ENCODE peak calls at places on chromosome 2, in nine cellular contexts. H is astrocyte, E is AG10803, Y is GM06990, G is GM23248, J is astrocyte of the spinal cord, M is fibroblast of the aortic adventitia, Q is pancreas, I is aorta. D is an unnamed sample.
A peak's percentile ranks its signal among the peaks of the same experiment; 100 is the strongest.

GRCh38 chr2:200617089-200618050 is 31.6 kb downstream of the AOX1 start:
- DNase-seq in H (no peak), E (peak; percentile 76), Y (no peak), G (peak; percentile 20), J (no peak), M (peak; percentile 87), Q (no peak), I (no peak), D (no peak)

GRCh38 chr2:158756976-158757375 is 38.1 kb upstream of the DAPL1 start:
- DNase-seq in H (peak; percentile 58), E (no peak), Y (no peak), G (peak; percentile 79), J (no peak), M (no peak), Q (no peak), I (no peak), D (no peak)

GRCh38 chr2:206983156-206983875 is 44.0 kb downstream of the CPO start:
- DNase-seq in H (no peak), E (no peak), Y (no peak), G (peak; percentile 33), J (peak; percentile 35), M (no peak), Q (no peak), I (peak; percentile 52), D (peak; percentile 61)

GRCh38 chr2:46872876-46873631 is 42.6 kb downstream of the MCFD2 start:
- DNase-seq in H (no peak), E (peak; percentile 89), Y (no peak), G (no peak), J (no peak), M (no peak), Q (no peak), I (no peak), D (no peak)

GRCh38 chr2:30233142-30233961 is 2.0 kb downstream of the LBH start:
- DNase-seq in H (no peak), E (no peak), Y (no peak), G (peak; percentile 42), J (no peak), M (peak; percentile 16), Q (no peak), I (no peak), D (no peak)

GRCh38 chr2:45272549-45273245 is 263.4 kb upstream of the SIX2 start:
- DNase-seq in H (no peak), E (no peak), Y (no peak), G (no peak), J (no peak), M (no peak), Q (no peak), I (no peak), D (no peak)

GRCh38 chr2:54042341-54042740 is 71.5 kb upstream of the PSME4 start:
- DNase-seq in H (no peak), E (no peak), Y (no peak), G (peak; percentile 42), J (no peak), M (no peak), Q (no peak), I (no peak), D (no peak)

GRCh38 chr2:156331572-156332451 is 709 bp downstream of the NR4A2 start:
- DNase-seq in H (peak; percentile 70), E (peak; percentile 85), Y (no peak), G (peak; percentile 93), J (peak; percentile 81), M (peak; percentile 76), Q (peak; percentile 64), I (peak; percentile 89), D (peak; percentile 69)

GRCh38 chr2:112296407-112296806 is 21.0 kb downstream of the ZC3H6 start:
- DNase-seq in H (no peak), E (no peak), Y (no peak), G (no peak), J (no peak), M (no peak), Q (no peak), I (no peak), D (no peak)

GRCh38 chr2:147696426-147696825 is 148.4 kb upstream of the ACVR2A start:
- DNase-seq in H (peak; percentile 7), E (no peak), Y (no peak), G (peak; percentile 10), J (no peak), M (no peak), Q (no peak), I (no peak), D (peak; percentile 80)

DNA sequence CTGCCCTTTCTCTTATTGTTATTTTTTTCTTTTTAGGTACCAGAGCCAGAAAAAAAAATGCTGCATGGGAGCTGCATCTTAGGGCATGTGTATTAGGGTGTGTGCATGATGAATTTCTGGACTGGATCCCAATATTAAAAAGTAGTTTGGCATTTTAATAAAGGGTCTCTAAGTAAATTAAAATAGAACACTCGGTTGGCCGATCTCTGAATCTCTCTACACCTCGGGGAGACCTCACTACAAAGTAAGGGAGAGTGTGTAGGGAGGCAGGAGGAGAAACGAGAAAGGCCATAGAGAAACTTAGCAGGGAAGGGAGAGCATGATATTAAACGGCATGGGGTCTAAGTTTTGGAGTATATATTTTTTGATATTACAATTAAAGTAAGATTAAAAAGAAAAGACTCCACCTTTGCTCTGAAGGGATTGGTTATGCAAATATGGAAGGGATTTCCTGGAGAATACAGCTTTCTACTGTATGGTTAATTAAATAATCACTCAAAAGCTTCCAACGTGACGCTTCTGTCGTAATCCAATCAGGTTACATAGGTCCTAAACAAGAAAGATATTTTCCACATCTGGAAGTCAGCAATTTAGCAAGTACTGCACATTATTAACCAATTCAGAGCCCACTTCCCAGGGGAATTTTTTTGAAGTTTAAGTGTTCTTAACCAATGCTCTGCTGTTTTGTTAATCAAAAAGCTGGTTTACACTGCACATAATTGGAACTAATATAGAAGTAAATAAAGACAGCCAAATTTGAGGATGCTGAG is 984 bp upstream of the ZEB2 start:
- DNase-seq in H (no peak), E (peak; percentile 81), Y (no peak), G (peak; percentile 53), J (peak; percentile 63), M (peak; percentile 86), Q (no peak), I (no peak), D (no peak)
- H3K4me3 ChIP-seq in H (no peak overlapping the region), E (peak overlapping the region; percentile 85), Y (no peak overlapping the region), G (peak overlapping the region; percentile 54), J (peak overlapping the region; percentile 81), M (peak overlapping the region; percentile 55), Q (no peak overlapping the region), I (peak overlapping the region; percentile 100), D (no peak overlapping the region)

DNA sequence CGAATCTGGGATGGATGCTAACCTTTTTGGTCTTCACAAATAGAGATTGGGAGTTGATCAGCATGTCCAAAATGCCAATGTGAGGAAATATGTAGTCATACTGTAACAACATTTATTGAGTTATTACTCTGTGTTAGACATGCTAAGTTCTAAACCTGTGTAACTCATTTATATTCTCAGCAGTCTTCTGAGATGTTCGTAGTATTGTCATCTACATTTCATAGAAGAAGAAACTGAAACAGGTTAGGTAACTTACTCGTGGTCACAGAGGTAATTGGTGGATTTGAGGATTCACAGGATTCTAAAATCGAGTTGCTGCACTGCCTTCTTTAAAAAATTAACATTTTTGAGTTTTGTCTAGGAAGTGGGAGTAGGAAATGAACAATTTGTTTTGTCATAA is 162.1 kb downstream of the UBE2E3 start:
- DNase-seq in H (no peak), E (no peak), Y (no peak), G (no peak), J (no peak), M (no peak), Q (no peak), I (no peak), D (no peak)
- H3K4me3 ChIP-seq in H (no peak overlapping the region), E (no peak overlapping the region), Y (no peak overlapping the region), G (no peak overlapping the region), J (no peak overlapping the region), M (no peak overlapping the region), Q (no peak overlapping the region), I (no peak overlapping the region), D (no peak overlapping the region)

GRCh38 chr2:67600946-67601345 is 203.8 kb downstream of the ETAA1 start:
- DNase-seq in H (peak; percentile 95), E (peak; percentile 29), Y (no peak), G (peak; percentile 62), J (peak; percentile 60), M (peak; percentile 68), Q (no peak), I (no peak), D (peak; percentile 68)

GRCh38 chr2:67604360-67604759 is 207.2 kb downstream of the ETAA1 start:
- DNase-seq in H (peak; percentile 67), E (peak; percentile 82), Y (no peak), G (peak; percentile 31), J (no peak), M (peak; percentile 33), Q (no peak), I (no peak), D (no peak)

GRCh38 chr2:67596871-67597270 is 199.7 kb downstream of the ETAA1 start:
- DNase-seq in H (no peak), E (no peak), Y (no peak), G (no peak), J (no peak), M (no peak), Q (no peak), I (no peak), D (no peak)

GRCh38 chr2:67599561-67599960 is 202.4 kb downstream of the ETAA1 start:
- DNase-seq in H (no peak), E (no peak), Y (no peak), G (no peak), J (no peak), M (peak; percentile 25), Q (no peak), I (no peak), D (peak; percentile 31)

DNA sequence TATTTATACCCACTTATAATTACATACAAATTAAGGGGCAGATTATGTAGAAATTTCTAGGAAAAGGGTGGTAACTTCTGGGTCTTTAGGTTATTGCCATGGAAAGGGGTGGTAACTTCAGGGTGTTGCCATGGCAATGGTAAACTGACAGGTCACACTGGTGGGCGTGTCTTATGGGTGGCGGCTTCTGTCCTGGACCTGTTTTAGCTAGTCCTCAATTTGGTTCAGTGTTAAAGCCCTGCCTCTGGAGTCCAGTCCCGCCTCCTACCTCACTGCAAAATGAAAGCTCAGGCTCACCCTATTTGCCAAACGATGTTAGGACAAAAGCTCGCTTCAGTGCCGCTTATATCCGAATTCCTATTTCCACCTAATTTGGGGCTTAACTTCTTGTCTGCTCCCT is 203.3 kb downstream of the ETAA1 start:
- DNase-seq in H (no peak), E (no peak), Y (no peak), G (no peak), J (no peak), M (no peak), Q (no peak), I (no peak), D (peak; percentile 15)
- H3K4me3 ChIP-seq in H (no peak overlapping the region), E (no peak overlapping the region), Y (no peak overlapping the region), G (no peak overlapping the region), J (no peak overlapping the region), M (no peak overlapping the region), Q (no peak overlapping the region), I (no peak overlapping the region), D (no peak overlapping the region)

DNA sequence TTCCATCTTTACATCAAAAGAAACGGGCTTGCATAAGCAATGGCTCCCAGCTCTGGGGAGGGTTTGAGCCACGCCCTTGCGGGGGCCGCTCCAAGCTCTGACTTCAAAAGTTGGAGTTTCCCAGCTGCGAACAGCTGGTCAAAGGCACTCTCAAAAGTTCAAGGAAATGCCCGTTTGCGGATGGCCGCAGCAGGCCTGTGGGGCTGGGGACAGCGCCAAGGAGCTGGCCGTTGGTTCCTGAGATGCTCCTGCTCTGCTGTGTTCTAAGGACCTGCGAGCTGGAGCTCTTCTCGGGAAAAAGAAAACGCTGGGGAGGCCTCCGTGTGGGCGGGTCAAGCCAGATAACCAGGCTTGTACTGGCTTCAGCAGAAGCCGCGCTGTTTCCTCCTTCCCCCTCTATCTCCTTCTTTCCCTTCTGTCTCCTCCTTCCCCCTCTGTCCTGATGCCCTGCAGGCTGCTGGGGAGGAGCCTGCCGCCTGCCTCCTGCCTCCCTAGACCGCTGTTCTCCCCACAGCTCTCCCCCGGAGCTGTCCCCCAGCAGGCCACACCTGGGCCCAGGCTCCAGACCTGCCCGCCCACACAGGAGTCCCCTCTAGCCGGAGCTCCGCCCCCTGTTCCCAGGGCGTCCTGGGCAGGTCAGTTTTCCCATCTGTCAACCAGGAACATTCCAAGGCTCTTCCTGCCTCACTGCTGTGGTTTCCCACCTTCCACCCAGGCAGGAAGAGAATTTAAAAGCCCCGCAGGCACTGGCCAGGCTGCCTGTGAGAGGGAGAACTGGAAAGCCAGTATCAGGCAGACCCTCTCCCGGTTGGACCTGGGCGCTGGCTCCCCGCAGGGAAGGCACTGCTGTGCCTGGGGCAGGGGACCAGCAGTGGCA is 14.1 kb downstream of the KLF11 start:
- DNase-seq in H (peak; percentile 65), E (peak; percentile 80), Y (no peak), G (peak; percentile 90), J (peak; percentile 68), M (peak; percentile 82), Q (peak; percentile 76), I (peak; percentile 76), D (no peak)
- H3K4me3 ChIP-seq in H (peak overlapping the region; percentile 40), E (peak overlapping the region; percentile 38), Y (no peak overlapping the region), G (peak overlapping the region; percentile 59), J (no peak overlapping the region), M (peak overlapping the region; percentile 41), Q (no peak overlapping the region), I (no peak overlapping the region), D (no peak overlapping the region)

D was measured in PC-3.